ENCODE peak calls at places on chromosomes 6 and 20, in nine cellular contexts. W is GM19239; M is AML-193; O is stimulated activated CD4-positive, alpha-beta T cell treated with anti-CD3 and anti-CD28 coated beads, Interleukin-15, amount 100 ng/mL, for 24 hours; I is ACHN; Q is cardiac fibroblast; S is NCI-H345; Y is activated CD4-positive, CD25-positive, alpha-beta regulatory T cell; C is uterus. U is an unnamed sample.
A peak's percentile ranks its signal among the peaks of the same experiment; 100 is the strongest.

GRCh38 chr20:26208296-26209091 is 511.8 kb upstream of the ZNF337 start:
- DNase-seq in I (no peak), M (no peak), Y (no peak), W (no peak), O (peak; percentile 54), C (no peak), S (peak; percentile 43), Q (no peak), U (peak; percentile 43)

GRCh38 chr6:43274916-43275597 is 23.0 kb upstream of the SLC22A7 start:
- DNase-seq in C (no peak), Q (no peak), S (no peak), I (peak; percentile 14), W (no peak), Y (no peak), M (no peak), O (peak; percentile 52), U (no peak)

GRCh38 chr6:21383499-21384085 is 210.0 kb upstream of the SOX4 start:
- DNase-seq in Y (no peak), S (no peak), M (no peak), W (no peak), O (no peak), I (no peak), C (no peak), Q (no peak), U (no peak)

GRCh38 chr6:166307082-166307980 is 861 bp downstream of the PRR18 start:
- DNase-seq in M (no peak), W (peak; percentile 38), S (no peak), Q (no peak), Y (no peak), C (no peak), O (peak; percentile 30), I (no peak), U (peak; percentile 46)

GRCh38 chr6:133892444-133893323 is 3.8 kb downstream of the TCF21 start:
- DNase-seq in O (no peak), Q (peak; percentile 14), W (no peak), M (no peak), I (no peak), C (no peak), Y (no peak), S (no peak), U (peak; percentile 21)

GRCh38 chr6:124719951-124720350 is 242.3 kb upstream of the RNF217 start:
- DNase-seq in M (no peak), W (no peak), Y (no peak), Q (no peak), O (no peak), S (no peak), I (no peak), C (no peak), U (no peak)

GRCh38 chr6:56115715-56116114 is 131.7 kb downstream of the COL21A1 start:
- DNase-seq in I (no peak), W (no peak), M (no peak), Y (no peak), S (no peak), Q (no peak), C (no peak), O (no peak), U (no peak)

GRCh38 chr20:8749986-8750385 is 318.9 kb upstream of the PLCB4 start:
- DNase-seq in M (no peak), I (peak; percentile 33), S (no peak), Q (peak; percentile 70), Y (no peak), O (no peak), W (no peak), C (no peak), U (no peak)

GRCh38 chr6:140966676-140967075 is 1166.0 kb upstream of the GJE1 start:
- DNase-seq in O (no peak), W (no peak), Y (no peak), C (no peak), I (no peak), Q (peak; percentile 55), S (no peak), M (no peak), U (no peak)

GRCh38 chr6:52285174-52286068 is 879 bp upstream of the MCM3 start:
- DNase-seq in S (peak; percentile 7), Y (no peak), O (no peak), I (peak; percentile 41), C (no peak), M (peak; percentile 39), Q (peak; percentile 28), W (no peak), U (no peak)

GRCh38 chr6:21026576-21027273 is 492.5 kb downstream of the CDKAL1 start:
- DNase-seq in S (no peak), Y (no peak), O (no peak), C (no peak), I (no peak), M (no peak), Q (peak; percentile 77), W (no peak), U (peak; percentile 28)

GRCh38 chr6:61887425-61887824 is 398.6 kb downstream of the KHDRBS2 start:
- DNase-seq in W (no peak), I (no peak), M (no peak), Q (no peak), O (no peak), Y (no peak), S (no peak), C (no peak), U (peak; percentile 16)

GRCh38 chr20:23086056-23086551 is at the start of gene CD93:
- DNase-seq in Q (peak; percentile 61), O (peak; percentile 15), S (no peak), M (peak; percentile 84), W (no peak), Y (no peak), I (no peak), C (peak; percentile 55), U (no peak)

GRCh38 chr6:87054143-87054833 is 40.6 kb downstream of the CGA start:
- DNase-seq in Q (no peak), C (no peak), M (no peak), S (no peak), O (no peak), W (no peak), I (no peak), Y (no peak), U (no peak)